ENCODE peak calls at places on chromosomes 6 and 20, in five cellular contexts. G, D, P, U and J are unnamed samples.

GRCh38 chr6:158073776-158074175 is 92.1 kb downstream of the SYNJ2 start:
- DNase-seq in G (no peak), D (no peak), P (no peak), U (no peak), J (no peak)

GRCh38 chr6:134551245-134551960 is 233.5 kb upstream of the SGK1 start:
- DNase-seq in G (no peak), D (no peak), P (no peak), U (no peak), J (peak; percentile 44)

GRCh38 chr6:147310511-147310910 is 106.3 kb downstream of the STXBP5 start:
- DNase-seq in G (no peak), D (no peak), P (no peak), U (no peak), J (no peak)

GRCh38 chr6:111843347-111844147 is 29.7 kb downstream of the FYN start:
- DNase-seq in G (no peak), D (no peak), P (peak; percentile 37), U (no peak), J (no peak)

GRCh38 chr6:130933712-130934200 is 106.5 kb downstream of the SMLR1 start:
- DNase-seq in G (no peak), D (peak; percentile 51), P (no peak), U (no peak), J (no peak)

GRCh38 chr6:39452306-39452705 is 129.8 kb upstream of the KCNK16 start:
- DNase-seq in G (no peak), D (no peak), P (no peak), U (no peak), J (no peak)

GRCh38 chr6:13870185-13870584 is 54.6 kb upstream of the RNF182 start:
- DNase-seq in G (no peak), D (no peak), P (no peak), U (no peak), J (no peak)

GRCh38 chr20:1855113-1855512 is 40.1 kb upstream of the SIRPA start:
- DNase-seq in G (no peak), D (no peak), P (no peak), U (no peak), J (no peak)

GRCh38 chr20:54068966-54069365 is 1.4 kb downstream of the BCAS1 start:
- DNase-seq in G (no peak), D (no peak), P (no peak), U (no peak), J (no peak)

GRCh38 chr20:57392512-57393271 is 1.5 kb downstream of the RBM38 start:
- DNase-seq in G (peak; percentile 72), D (no peak), P (peak; percentile 78), U (no peak), J (no peak)

GRCh38 chr6:29510202-29510601 is 22.4 kb upstream of the MAS1L start:
- DNase-seq in G (no peak), D (no peak), P (no peak), U (no peak), J (no peak)

GRCh38 chr6:170034294-170034693 is 256.6 kb downstream of the DLL1 start:
- DNase-seq in G (no peak), D (peak; percentile 2), P (no peak), U (no peak), J (no peak)

GRCh38 chr20:4912380-4913142 is 88.7 kb downstream of the SLC23A2 start:
- DNase-seq in G (no peak), D (no peak), P (no peak), U (no peak), J (no peak)

GRCh38 chr6:170176621-170177382 is 114.1 kb downstream of the DLL1 start:
- DNase-seq in G (no peak), D (no peak), P (no peak), U (no peak), J (no peak)

GRCh38 chr20:62052842-62053464 is 12.7 kb downstream of the TAF4 start:
- DNase-seq in G (no peak), D (no peak), P (no peak), U (no peak), J (no peak)

GRCh38 chr6:164014716-164015484 is 600.4 kb downstream of the QKI start:
- DNase-seq in G (peak; percentile 41), D (no peak), P (no peak), U (no peak), J (no peak)

GRCh38 chr6:105794263-105794662 is 291.9 kb upstream of the PRDM1 start:
- DNase-seq in G (peak; percentile 15), D (peak; percentile 80), P (peak; percentile 61), U (no peak), J (no peak)

GRCh38 chr6:7129784-7130569 is 22.2 kb downstream of the RREB1 start:
- DNase-seq in G (no peak), D (no peak), P (no peak), U (no peak), J (no peak)

GRCh38 chr6:7108196-7108963 is 619 bp downstream of the RREB1 start:
- DNase-seq in G (peak; percentile 66), D (peak; percentile 49), P (peak; percentile 77), U (no peak), J (no peak)

GRCh38 chr6:151808331-151809241 is 1.1 kb downstream of the ESR1 start:
- DNase-seq in G (no peak), D (peak; percentile 66), P (no peak), U (no peak), J (no peak)

GRCh38 chr6:131966443-131966842 is 15.3 kb upstream of the CCN2 start:
- DNase-seq in G (no peak), D (no peak), P (no peak), U (no peak), J (no peak)

GRCh38 chr6:129592516-129593232 is 117.3 kb downstream of the ARHGAP18 start:
- DNase-seq in G (no peak), D (no peak), P (no peak), U (no peak), J (no peak)

GRCh38 chr6:108163644-108164536 is 1.9 kb upstream of the NR2E1 start:
- DNase-seq in G (no peak), D (no peak), P (no peak), U (no peak), J (no peak)

GRCh38 chr6:154476494-154476893 is 34.0 kb downstream of the CNKSR3 start:
- DNase-seq in G (no peak), D (no peak), P (no peak), U (no peak), J (no peak)

GRCh38 chr20:1945660-1946059 is 48.2 kb downstream of the PDYN start:
- DNase-seq in G (no peak), D (no peak), P (no peak), U (no peak), J (no peak)

GRCh38 chr6:128280960-128281359 is 239.4 kb downstream of the PTPRK start:
- DNase-seq in G (no peak), D (no peak), P (no peak), U (no peak), J (no peak)

GRCh38 chr20:32356935-32357868 is 929 bp upstream of the ASXL1 start:
- DNase-seq in G (peak; percentile 15), D (peak; percentile 22), P (peak; percentile 50), U (peak; percentile 15), J (no peak)

GRCh38 chr6:149428606-149429005 is 28.5 kb downstream of the SUMO4 start:
- DNase-seq in G (no peak), D (no peak), P (no peak), U (no peak), J (no peak)

GRCh38 chr6:10875026-10875425 is 6.8 kb downstream of the GCM2 start:
- DNase-seq in G (no peak), D (no peak), P (no peak), U (no peak), J (no peak)

GRCh38 chr6:82862543-82862942 is 203.1 kb downstream of the UBE3D start:
- DNase-seq in G (no peak), D (no peak), P (no peak), U (peak; percentile 35), J (peak; percentile 12)

GRCh38 chr6:45472383-45472782 is 94.6 kb upstream of the SUPT3H start:
- DNase-seq in G (peak; percentile 23), D (no peak), P (no peak), U (no peak), J (no peak)

GRCh38 chr6:122752990-122753687 is 26.4 kb upstream of the FABP7 start:
- DNase-seq in G (no peak), D (no peak), P (no peak), U (no peak), J (no peak)

GRCh38 chr6:38311201-38311600 is 328.5 kb downstream of the BTBD9 start:
- DNase-seq in G (no peak), D (no peak), P (no peak), U (no peak), J (no peak)

DNA sequence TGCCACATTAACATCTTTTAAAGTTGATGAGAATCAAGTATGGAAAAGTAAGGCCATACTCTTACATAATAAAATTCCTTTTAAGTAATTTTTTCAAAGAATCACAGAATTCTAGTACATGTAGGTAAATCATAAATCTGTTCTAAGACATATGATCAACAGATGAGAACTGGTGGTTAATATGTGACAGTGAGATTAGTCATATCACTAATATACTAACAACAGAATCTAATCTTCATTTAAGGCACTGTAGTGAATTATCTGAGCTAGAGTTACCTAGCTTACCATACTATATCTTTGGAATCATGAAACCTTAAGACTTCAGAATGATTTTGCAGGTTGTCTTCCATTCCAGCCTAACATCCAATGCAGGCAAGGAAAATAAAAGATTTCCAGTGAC is 11.6 kb downstream of the PLN start:
- DNase-seq in G (no peak), D (no peak), P (no peak), U (no peak), J (no peak)
- TF ChIP-seq CTCF in G (no peak), D (no peak), P (no peak), U (no peak), J (no peak)

DNA sequence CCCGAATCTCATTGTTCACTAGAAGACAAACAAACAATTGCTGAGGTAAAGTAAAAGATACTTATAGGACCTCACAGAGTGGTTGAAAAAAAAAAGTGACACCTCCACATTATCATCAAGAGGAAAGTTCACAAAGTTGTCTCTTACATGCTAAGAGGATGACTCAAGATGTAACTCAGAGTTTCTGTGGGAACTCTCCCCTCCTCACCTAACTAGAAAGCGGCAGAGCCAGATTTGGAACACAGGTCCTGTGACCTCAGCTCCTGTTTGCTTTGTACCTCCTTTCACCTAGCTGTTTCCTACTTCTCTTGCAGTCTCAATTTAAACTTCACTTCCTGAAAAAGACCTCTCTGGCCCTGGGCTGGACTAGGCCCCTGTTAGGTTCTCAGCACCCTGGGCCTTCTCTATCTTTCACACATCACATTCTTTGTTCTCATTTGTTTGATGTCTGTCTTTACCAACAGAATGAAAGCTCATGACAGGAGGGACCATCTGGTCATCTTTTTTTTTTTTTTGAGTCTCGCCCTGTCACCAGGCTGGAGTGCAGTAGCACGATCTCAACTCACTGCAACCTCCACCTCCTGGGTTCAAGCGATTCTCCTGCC is 60.8 kb downstream of the CD24 start:
- DNase-seq in G (no peak), D (no peak), P (no peak), U (no peak), J (no peak)
- H3K4me3 ChIP-seq in G (no peak overlapping the region), D (no peak overlapping the region), P (no peak overlapping the region), U (no peak overlapping the region), J (no peak overlapping the region)

GRCh38 chr6:72522735-72523141 is 99.1 kb upstream of the KCNQ5 start:
- DNase-seq in G (no peak), D (no peak), P (no peak), U (no peak), J (peak; percentile 6)
- TF ChIP-seq CTCF in G (no peak), D (no peak), P (no peak), U (peak; percentile 12), J (peak; percentile 21)

DNA sequence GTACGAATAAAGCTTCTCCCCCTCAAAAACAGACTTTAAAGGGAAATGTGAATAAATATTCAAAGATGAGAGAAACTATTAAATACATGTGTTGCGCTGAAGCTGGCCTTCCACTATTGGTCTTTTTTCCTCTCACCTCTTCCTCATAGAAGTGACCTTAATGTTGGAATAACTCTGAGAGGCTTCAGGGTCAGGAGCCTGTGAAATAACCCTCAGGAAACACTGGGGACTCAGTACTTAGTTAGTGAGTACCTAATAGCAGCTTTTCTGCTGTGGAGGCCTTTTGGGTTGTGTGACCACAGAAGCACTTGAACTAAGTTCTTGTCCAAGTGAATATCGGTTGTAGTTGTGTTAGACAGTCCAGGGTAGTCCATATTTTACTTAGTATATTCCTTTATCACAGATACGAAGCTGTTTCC is 799 bp upstream of the SHPRH start:
- DNase-seq in G (no peak), D (no peak), P (no peak), U (no peak), J (no peak)
- H3K4me3 ChIP-seq in G (peak overlapping the region; percentile 74), D (peak overlapping the region; percentile 92), P (no peak overlapping the region), U (peak overlapping the region; percentile 79), J (peak overlapping the region; percentile 78)